ENCODE peak calls at places on chromosomes 2 and 18, in nine cellular contexts. D, G, K, W, I, R, Z, C and J are unnamed samples.

GRCh38 chr18:39966275-39966674 is 1988.8 kb upstream of the PIK3C3 start:
- DNase-seq in D (no peak), G (peak), K (no peak), W (no peak), I (no peak), R (peak), Z (no peak), C (no peak), J (peak)

GRCh38 chr2:1251520-1251919 is 161.7 kb upstream of the TPO start:
- DNase-seq in D (no peak), G (no peak), K (no peak), W (no peak), I (no peak), R (no peak), Z (no peak), C (no peak), J (no peak)

GRCh38 chr2:203280428-203281064 is 41.7 kb downstream of the CYP20A1 start:
- DNase-seq in D (no peak), G (no peak), K (no peak), W (no peak), I (no peak), R (no peak), Z (no peak), C (no peak), J (peak)

GRCh38 chr2:156125018-156125417 is 207.5 kb downstream of the NR4A2 start:
- DNase-seq in D (no peak), G (peak), K (no peak), W (no peak), I (no peak), R (peak), Z (no peak), C (no peak), J (no peak)

GRCh38 chr2:158664987-158665386 is 130.1 kb upstream of the DAPL1 start:
- DNase-seq in D (no peak), G (no peak), K (no peak), W (no peak), I (no peak), R (no peak), Z (no peak), C (no peak), J (no peak)

GRCh38 chr2:174312581-174313234 is 22.0 kb upstream of the SP9 start:
- DNase-seq in D (no peak), G (no peak), K (no peak), W (no peak), I (no peak), R (no peak), Z (no peak), C (no peak), J (peak)

GRCh38 chr2:40820319-40820718 is 368.4 kb upstream of the SLC8A1 start:
- DNase-seq in D (no peak), G (no peak), K (no peak), W (no peak), I (no peak), R (no peak), Z (no peak), C (no peak), J (peak)

GRCh38 chr2:230774348-230774951 is 61.8 kb downstream of the CAB39 start:
- DNase-seq in D (no peak), G (no peak), K (no peak), W (no peak), I (no peak), R (no peak), Z (no peak), C (no peak), J (peak)

GRCh38 chr2:138059967-138060635 is 95.8 kb downstream of the HNMT start:
- DNase-seq in D (peak), G (no peak), K (no peak), W (peak), I (no peak), R (no peak), Z (no peak), C (no peak), J (peak)

GRCh38 chr2:193701484-193701883 is 1506.8 kb upstream of the TMEFF2 start:
- DNase-seq in D (no peak), G (no peak), K (no peak), W (no peak), I (no peak), R (no peak), Z (no peak), C (no peak), J (no peak)

GRCh38 chr2:6679481-6679880 is 186.2 kb downstream of the CMPK2 start:
- DNase-seq in D (no peak), G (peak), K (no peak), W (no peak), I (no peak), R (no peak), Z (peak), C (no peak), J (no peak)

DNA sequence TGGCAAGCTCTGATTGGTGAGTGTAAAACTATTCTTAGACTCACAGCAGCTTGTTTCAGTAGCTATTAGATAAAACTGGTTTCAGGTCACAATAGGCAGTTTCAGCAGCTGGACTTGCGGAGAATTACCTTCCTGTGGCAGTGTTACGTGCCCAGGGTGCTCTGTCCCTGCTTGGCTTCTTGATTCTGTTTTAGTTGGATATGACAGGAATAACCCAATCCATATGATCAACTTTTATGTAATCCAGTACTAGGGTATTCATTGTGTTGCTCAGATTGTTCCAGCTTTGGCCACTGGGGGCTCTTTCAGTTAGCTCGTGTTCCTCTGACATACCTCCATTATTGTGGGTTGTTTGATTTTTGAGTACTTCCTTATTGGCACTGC is 43.1 kb downstream of the INPP4A start:
- DNase-seq in D (peak), G (peak), K (peak), W (no peak), I (no peak), R (no peak), Z (no peak), C (peak), J (peak)
- TF ChIP-seq CTCF in D (peak), G (peak), K (peak), W (peak), I (no peak), R (peak), Z (peak), C (peak), J (peak)

GRCh38 chr2:121008978-121009377 is 273.3 kb downstream of the GLI2 start:
- DNase-seq in D (no peak), G (peak), K (peak), W (no peak), I (no peak), R (peak), Z (no peak), C (no peak), J (peak)
- TF ChIP-seq CTCF in D (no peak), G (peak), K (peak), W (peak), I (no peak), R (peak), Z (no peak), C (no peak), J (peak)

GRCh38 chr2:238313991-238314350 is 6.3 kb upstream of the TRAF3IP1 start:
- DNase-seq in D (no peak), G (no peak), K (no peak), W (no peak), I (no peak), R (no peak), Z (no peak), C (no peak), J (no peak)

GRCh38 chr2:238315031-238315595 is 5.2 kb upstream of the TRAF3IP1 start:
- DNase-seq in D (no peak), G (no peak), K (no peak), W (no peak), I (no peak), R (no peak), Z (no peak), C (no peak), J (no peak)

GRCh38 chr2:238308177-238308576 is 12.1 kb upstream of the TRAF3IP1 start:
- DNase-seq in D (no peak), G (peak), K (no peak), W (no peak), I (no peak), R (peak), Z (no peak), C (no peak), J (peak)

GRCh38 chr2:238314576-238314975 is 5.7 kb upstream of the TRAF3IP1 start:
- DNase-seq in D (no peak), G (no peak), K (no peak), W (no peak), I (no peak), R (no peak), Z (no peak), C (no peak), J (no peak)

GRCh38 chr2:238313289-238313990 is 6.9 kb upstream of the TRAF3IP1 start:
- DNase-seq in D (no peak), G (no peak), K (no peak), W (no peak), I (no peak), R (no peak), Z (no peak), C (no peak), J (no peak)
- TF ChIP-seq CTCF in D (no peak), G (no peak), K (no peak), W (no peak), I (no peak), R (no peak), Z (no peak), C (no peak), J (no peak)

DNA sequence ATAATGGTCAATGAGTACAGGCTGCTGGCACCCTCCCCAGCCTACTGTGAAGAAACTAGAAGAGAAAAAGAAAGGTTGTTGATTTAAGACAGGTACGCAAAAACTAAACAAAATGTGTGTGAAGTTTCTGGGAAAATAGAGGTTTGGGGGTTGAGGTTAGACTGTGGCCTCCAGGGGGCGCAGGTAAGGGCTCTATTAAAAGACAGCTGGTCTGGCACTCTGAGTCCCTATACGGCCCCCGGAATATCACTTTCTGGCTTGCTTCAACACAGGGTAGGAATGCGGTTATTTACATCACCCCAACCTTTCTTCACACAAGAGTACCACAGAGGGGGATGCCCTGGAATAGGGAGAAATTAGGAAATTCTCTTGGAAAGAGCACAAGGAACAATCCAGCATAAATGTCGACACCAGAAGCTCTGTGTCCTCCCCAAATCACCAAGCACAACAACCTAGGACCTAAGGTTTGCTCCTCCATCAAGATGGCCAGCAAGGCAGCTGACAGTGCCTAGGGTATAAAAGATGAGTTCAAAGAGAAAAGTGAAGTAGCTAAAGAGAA is 480.8 kb upstream of the KLHL29 start:
- DNase-seq in D (no peak), G (peak), K (peak), W (peak), I (no peak), R (peak), Z (peak), C (peak), J (peak)
- TF ChIP-seq CTCF in D (peak), G (peak), K (peak), W (peak), I (no peak), R (peak), Z (peak), C (peak), J (peak)

GRCh38 chr2:192148620-192149321 is 46.0 kb downstream of the TMEFF2 start:
- DNase-seq in D (no peak), G (no peak), K (no peak), W (no peak), I (no peak), R (no peak), Z (no peak), C (no peak), J (no peak)
- TF ChIP-seq CTCF in D (no peak), G (no peak), K (no peak), W (no peak), I (no peak), R (no peak), Z (no peak), C (no peak), J (no peak)

DNA sequence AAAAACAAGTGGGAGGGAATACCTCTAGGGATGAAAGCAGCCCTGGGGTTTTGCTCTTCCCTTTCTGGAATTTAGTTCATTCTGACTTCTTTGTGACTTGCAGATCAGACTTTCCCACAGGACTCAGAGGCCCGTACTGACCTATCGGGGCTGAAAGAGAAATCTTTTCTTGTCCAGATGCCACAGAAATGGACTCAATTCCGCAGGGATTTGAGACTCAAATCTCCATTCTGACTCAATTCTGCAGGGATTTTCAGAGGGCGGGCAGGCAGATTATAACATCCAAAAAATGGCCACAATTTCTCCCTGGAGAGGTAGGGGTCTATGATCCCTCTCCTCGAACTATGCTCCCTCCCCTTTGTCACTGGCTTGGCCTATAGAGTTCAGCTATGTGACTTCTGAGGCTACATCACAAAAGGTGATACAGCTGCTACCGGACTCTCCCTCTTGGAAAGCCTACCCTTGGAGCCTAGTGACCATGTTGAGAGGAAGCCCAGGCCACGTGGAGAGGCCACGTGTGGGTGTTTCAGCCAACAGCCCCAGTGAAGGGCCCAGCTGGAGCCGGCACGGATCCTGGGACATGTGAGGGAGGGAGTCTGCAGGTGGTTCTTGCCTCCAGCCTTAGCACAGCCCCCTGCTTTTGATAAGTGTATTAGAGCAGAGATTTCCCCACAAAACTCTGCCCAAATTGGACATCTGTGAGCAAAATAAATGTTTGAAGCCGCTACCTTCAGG is 4.8 kb upstream of the EFHD1 start:
- DNase-seq in D (peak), G (no peak), K (no peak), W (peak), I (peak), R (no peak), Z (no peak), C (no peak), J (no peak)
- TF ChIP-seq CTCF in D (no peak), G (no peak), K (no peak), W (no peak), I (no peak), R (no peak), Z (no peak), C (no peak), J (no peak)

DNA sequence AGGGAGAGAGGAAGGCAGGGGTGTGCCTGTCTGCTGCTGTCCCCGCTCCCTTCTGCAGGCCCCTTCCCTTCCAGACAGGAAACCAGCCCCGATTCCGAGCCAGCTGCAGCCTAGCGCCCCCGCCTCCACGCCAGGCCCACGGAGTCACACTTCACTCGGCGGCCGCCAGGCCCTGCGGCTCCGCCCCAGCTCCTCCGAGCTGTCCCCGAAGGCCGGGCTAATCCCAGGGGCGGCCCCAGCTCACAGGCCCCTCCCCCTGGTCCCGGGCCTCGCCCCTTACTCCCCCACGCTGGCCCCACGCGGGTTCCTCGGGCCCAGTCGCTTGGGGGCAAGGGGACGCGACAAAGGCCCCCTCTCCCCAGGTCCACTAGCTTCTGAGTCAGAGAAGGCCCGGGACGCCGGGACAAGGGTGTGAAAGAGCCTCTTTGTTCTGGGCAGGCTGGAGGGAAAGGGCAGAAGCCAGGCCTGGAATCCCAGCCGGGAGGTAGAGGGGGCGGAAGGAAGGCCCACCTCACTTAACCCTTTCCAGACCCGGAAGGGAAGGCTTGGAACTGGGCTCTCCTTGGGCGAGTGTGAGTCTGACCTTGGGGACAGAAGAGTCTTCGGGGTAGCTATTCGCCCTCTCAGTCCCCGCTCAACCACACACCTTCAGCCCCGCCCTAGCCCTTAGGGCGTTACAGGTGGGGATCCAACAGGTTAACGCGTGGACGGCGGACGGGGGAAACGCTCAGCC is 1.2 kb downstream of the RTKN start:
- DNase-seq in D (peak), G (peak), K (peak), W (peak), I (peak), R (peak), Z (peak), C (peak), J (peak)
- TF ChIP-seq CTCF in D (peak), G (no peak), K (no peak), W (peak), I (no peak), R (peak), Z (peak), C (no peak), J (no peak)

GRCh38 chr2:68418855-68419254 is 48.2 kb downstream of the FBXO48 start:
- DNase-seq in D (peak), G (peak), K (peak), W (no peak), I (no peak), R (peak), Z (no peak), C (no peak), J (no peak)
- TF ChIP-seq CTCF in D (no peak), G (peak), K (peak), W (no peak), I (no peak), R (peak), Z (no peak), C (no peak), J (no peak)